ENCODE peak calls at places on chromosomes 5 and 9, in five cellular contexts. G, F, Z, Q and U are unnamed samples.

GRCh38 chr5:103428411-103428871 is 134.1 kb downstream of the NUDT12 start:
- DNase-seq in G (peak; percentile 18), F (peak; percentile 84), Z (no peak), Q (no peak), U (no peak)

GRCh38 chr9:108271646-108272349 is 584.0 kb downstream of the ACTL7B start:
- DNase-seq in G (no peak), F (peak; percentile 81), Z (peak; percentile 64), Q (no peak), U (no peak)

GRCh38 chr5:111735829-111736228 is 21.2 kb downstream of the NREP start:
- DNase-seq in G (peak; percentile 39), F (peak; percentile 76), Z (peak; percentile 91), Q (no peak), U (no peak)

GRCh38 chr5:17441351-17441750 is 56.7 kb upstream of the TAF11L2 start:
- DNase-seq in G (no peak), F (no peak), Z (no peak), Q (no peak), U (no peak)

GRCh38 chr5:11182441-11183080 is 421.5 kb upstream of the DAP start:
- DNase-seq in G (no peak), F (no peak), Z (peak; percentile 7), Q (no peak), U (no peak)

GRCh38 chr5:10705736-10706135 is 55.3 kb downstream of the DAP start:
- DNase-seq in G (no peak), F (no peak), Z (peak; percentile 35), Q (no peak), U (no peak)

GRCh38 chr9:120909904-120910303 is 16.7 kb downstream of the TRAF1 start:
- DNase-seq in G (no peak), F (no peak), Z (peak; percentile 65), Q (no peak), U (no peak)

GRCh38 chr9:16213781-16214515 is 656.5 kb downstream of the BNC2 start:
- DNase-seq in G (peak; percentile 47), F (peak; percentile 91), Z (peak; percentile 76), Q (no peak), U (peak; percentile 81)

GRCh38 chr5:159905496-159905895 is 10.8 kb upstream of the ADRA1B start:
- DNase-seq in G (no peak), F (peak; percentile 82), Z (peak; percentile 100), Q (no peak), U (no peak)

GRCh38 chr5:179936976-179937681 is 29.4 kb upstream of the TBC1D9B start:
- DNase-seq in G (no peak), F (no peak), Z (no peak), Q (no peak), U (no peak)

GRCh38 chr9:94145640-94146039 is 61.4 kb downstream of the PTPDC1 start:
- DNase-seq in G (no peak), F (no peak), Z (no peak), Q (no peak), U (no peak)

GRCh38 chr9:83955985-83956287 is 24.1 kb downstream of the HNRNPK start:
- DNase-seq in G (peak; percentile 46), F (no peak), Z (no peak), Q (no peak), U (no peak)

GRCh38 chr5:8061140-8061469 is 192.2 kb downstream of the MTRR start:
- DNase-seq in G (no peak), F (no peak), Z (no peak), Q (no peak), U (no peak)

GRCh38 chr5:36606437-36607113 is at the start of gene SLC1A3:
- DNase-seq in G (peak; percentile 34), F (peak; percentile 31), Z (peak; percentile 76), Q (peak; percentile 71), U (peak; percentile 59)

GRCh38 chr9:77022783-77023440 is 3.5 kb downstream of the FOXB2 start:
- DNase-seq in G (no peak), F (no peak), Z (no peak), Q (no peak), U (no peak)

GRCh38 chr5:55159763-55160492 is at the start of gene GPX8:
- DNase-seq in G (no peak), F (peak; percentile 59), Z (peak; percentile 85), Q (no peak), U (peak; percentile 40)

GRCh38 chr5:74957029-74957781 is 91.0 kb upstream of the FAM169A start:
- DNase-seq in G (no peak), F (no peak), Z (no peak), Q (no peak), U (no peak)

GRCh38 chr5:14223372-14223771 is 80.2 kb downstream of the TRIO start:
- DNase-seq in G (no peak), F (no peak), Z (no peak), Q (no peak), U (no peak)

GRCh38 chr5:56026863-56027300 is 32.1 kb upstream of the IL6ST start:
- DNase-seq in G (no peak), F (peak; percentile 70), Z (peak; percentile 97), Q (no peak), U (no peak)

GRCh38 chr9:31608413-31608812 is 776.0 kb upstream of the ACO1 start:
- DNase-seq in G (no peak), F (no peak), Z (peak; percentile 90), Q (no peak), U (no peak)

GRCh38 chr5:113151641-113152040 is 175.0 kb downstream of the DCP2 start:
- DNase-seq in G (no peak), F (no peak), Z (no peak), Q (no peak), U (no peak)

GRCh38 chr5:11878846-11879245 is 25.4 kb downstream of the CTNND2 start:
- DNase-seq in G (no peak), F (no peak), Z (no peak), Q (no peak), U (no peak)

GRCh38 chr9:107105784-107106183 is 177.3 kb upstream of the RAD23B start:
- DNase-seq in G (no peak), F (no peak), Z (no peak), Q (no peak), U (no peak)

GRCh38 chr5:669111-669841 is 23.9 kb downstream of the TPPP start:
- DNase-seq in G (no peak), F (no peak), Z (no peak), Q (peak; percentile 65), U (no peak)

GRCh38 chr5:3339092-3339797 is 256.4 kb upstream of the IRX1 start:
- DNase-seq in G (no peak), F (no peak), Z (no peak), Q (no peak), U (no peak)
- H3K36me3 ChIP-seq in G (no peaks in the 10 kb centered on the region), F (no peaks in the 10 kb centered on the region), Z (no peaks in the 10 kb centered on the region), Q (no peaks in the 10 kb centered on the region), U (no peaks in the 10 kb centered on the region)

DNA sequence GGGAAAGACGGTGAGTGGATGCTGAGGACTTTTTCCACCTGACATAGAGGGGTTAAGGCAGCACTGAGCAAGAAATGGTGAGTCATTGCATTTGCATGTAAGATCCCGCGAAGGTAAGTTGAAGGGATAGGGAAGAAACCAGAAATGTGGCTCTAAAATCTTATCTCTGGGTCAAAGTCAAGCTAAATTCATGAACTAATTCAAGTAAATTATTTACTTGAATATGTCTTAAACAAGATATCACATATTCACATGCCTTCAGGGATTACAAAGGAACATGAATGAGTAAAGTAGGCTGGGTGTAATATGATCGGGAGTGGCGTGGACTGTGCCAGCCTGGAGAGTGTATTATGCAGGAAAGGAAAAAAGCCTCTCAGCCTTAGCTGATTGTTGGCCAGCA is 74.4 kb upstream of the EQTN start:
- DNase-seq in G (no peak), F (no peak), Z (peak; percentile 68), Q (no peak), U (no peak)
- H3K4me3 ChIP-seq in G (no peak overlapping the region), F (no peak overlapping the region), Z (peak overlapping the region; percentile 11), Q (no peak overlapping the region), U (no peak overlapping the region)

GRCh38 chr9:37971691-37972090 is 67.8 kb upstream of the SLC25A51 start:
- DNase-seq in G (no peak), F (no peak), Z (peak; percentile 83), Q (no peak), U (no peak)

GRCh38 chr9:37970301-37971106 is 66.6 kb upstream of the SLC25A51 start:
- DNase-seq in G (no peak), F (no peak), Z (no peak), Q (peak; percentile 49), U (no peak)

GRCh38 chr9:37974506-37975173 is 70.7 kb upstream of the SLC25A51 start:
- DNase-seq in G (no peak), F (no peak), Z (peak; percentile 84), Q (peak; percentile 51), U (no peak)

GRCh38 chr9:37971107-37971459 is 67.2 kb upstream of the SLC25A51 start:
- DNase-seq in G (no peak), F (no peak), Z (no peak), Q (peak; percentile 39), U (no peak)

DNA sequence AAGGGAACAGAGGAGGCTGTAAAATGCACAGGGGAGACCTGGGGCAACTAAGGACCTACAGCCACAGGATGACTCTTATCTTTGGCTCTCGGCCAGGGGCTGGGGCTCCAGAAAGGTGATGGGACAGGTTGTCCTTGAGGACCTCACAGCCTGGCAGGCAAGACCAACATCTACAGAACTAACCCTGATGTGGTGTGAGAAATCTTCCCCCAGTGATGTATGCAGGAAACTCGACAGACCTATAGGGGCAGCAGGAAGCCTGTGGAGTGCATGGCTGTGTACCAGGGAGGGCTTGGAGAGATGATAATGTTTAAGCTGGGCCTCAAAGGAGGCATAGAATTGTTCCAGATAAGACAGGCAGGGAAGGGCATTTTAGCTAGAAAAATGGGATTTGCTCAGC is 68.4 kb upstream of the SLC25A51 start:
- DNase-seq in G (no peak), F (no peak), Z (peak; percentile 34), Q (peak; percentile 46), U (no peak)
- H3K36me3 ChIP-seq in G (peaks cover 15% of the 10 kb centered on the region), F (peaks cover 2% of the 10 kb centered on the region), Z (peaks cover 2% of the 10 kb centered on the region), Q (peaks cover 18% of the 10 kb centered on the region), U (no peaks in the 10 kb centered on the region)

GRCh38 chr5:154194348-154195329 is 4.1 kb downstream of the GALNT10 start:
- DNase-seq in G (no peak), F (no peak), Z (peak; percentile 63), Q (no peak), U (no peak)

GRCh38 chr5:154190652-154191304 is at the start of gene GALNT10:
- DNase-seq in G (peak; percentile 73), F (no peak), Z (no peak), Q (peak; percentile 89), U (no peak)

GRCh38 chr5:154193636-154194035 is 3.1 kb downstream of the GALNT10 start:
- DNase-seq in G (no peak), F (no peak), Z (no peak), Q (no peak), U (no peak)

GRCh38 chr5:154191467-154192261 is 1.1 kb downstream of the GALNT10 start:
- DNase-seq in G (no peak), F (no peak), Z (no peak), Q (no peak), U (no peak)

DNA sequence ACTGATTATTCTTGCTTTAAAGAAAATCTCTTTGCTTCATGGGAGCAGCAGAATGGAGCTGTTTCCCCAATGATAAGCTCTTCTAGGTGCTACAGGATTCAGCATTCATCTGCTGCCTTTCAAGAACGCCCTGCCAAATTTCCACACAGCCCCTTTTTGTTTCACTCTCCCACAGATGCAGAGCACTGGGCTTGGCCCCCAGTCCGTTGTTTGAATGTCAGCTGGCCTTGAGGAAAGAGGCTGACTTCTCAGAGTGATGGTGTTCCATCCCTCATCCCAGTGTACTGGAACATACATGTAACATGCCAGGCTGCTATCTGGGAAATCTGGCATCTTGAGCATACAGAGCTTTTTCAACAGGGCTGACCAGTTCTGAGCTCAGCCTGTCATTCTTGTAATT is 2.6 kb downstream of the GALNT10 start:
- DNase-seq in G (peak; percentile 19), F (no peak), Z (no peak), Q (no peak), U (no peak)
- H3K4me3 ChIP-seq in G (no peak overlapping the region), F (no peak overlapping the region), Z (no peak overlapping the region), Q (no peak overlapping the region), U (no peak overlapping the region)

GRCh38 chr9:132346177-132346576 is 8.6 kb downstream of the SETX start:
- DNase-seq in G (no peak), F (no peak), Z (no peak), Q (no peak), U (no peak)
- H3K36me3 ChIP-seq in G (peaks cover 95% of the 10 kb centered on the region), F (peaks cover 17% of the 10 kb centered on the region), Z (peaks cover 19% of the 10 kb centered on the region), Q (peaks cover 98% of the 10 kb centered on the region), U (peaks cover 93% of the 10 kb centered on the region)